ENCODE peak calls at places on chromosome 2, in eight cellular contexts. One of them, this sample, is unnamed.

GRCh38 chr2:119584469-119584868 is 40.2 kb downstream of the CFAP221 start:
- DNase-seq in MCF 10A: no peak
- DNase-seq in mucosa of descending colon: no peak
- DNase-seq in H9: no peak
- DNase-seq in omental fat pad: no peak
- DNase-seq in heart left ventricle: no peak
- DNase-seq in GM13977: no peak
- DNase-seq in cardiac muscle cell: no peak
- DNase-seq in this sample: no peak

GRCh38 chr2:609520-610280 is 67.5 kb downstream of the TMEM18 start:
- DNase-seq in MCF 10A: no peak
- DNase-seq in mucosa of descending colon: no peak
- DNase-seq in H9: peak; percentile 9
- DNase-seq in omental fat pad: no peak
- DNase-seq in heart left ventricle: no peak
- DNase-seq in GM13977: no peak
- DNase-seq in cardiac muscle cell: no peak
- DNase-seq in this sample: no peak

GRCh38 chr2:144801766-144802165 is 281.8 kb upstream of the ZEB2 start:
- DNase-seq in MCF 10A: peak; percentile 50
- DNase-seq in mucosa of descending colon: no peak
- DNase-seq in H9: no peak
- DNase-seq in omental fat pad: no peak
- DNase-seq in heart left ventricle: no peak
- DNase-seq in GM13977: no peak
- DNase-seq in cardiac muscle cell: peak; percentile 66
- DNase-seq in this sample: peak; percentile 29

GRCh38 chr2:174263989-174264388 is 15.7 kb upstream of the OLA1 start:
- DNase-seq in MCF 10A: peak; percentile 96
- DNase-seq in mucosa of descending colon: no peak
- DNase-seq in H9: no peak
- DNase-seq in omental fat pad: no peak
- DNase-seq in heart left ventricle: no peak
- DNase-seq in GM13977: no peak
- DNase-seq in cardiac muscle cell: peak; percentile 73
- DNase-seq in this sample: peak; percentile 86

GRCh38 chr2:133532919-133533318 is 35.3 kb downstream of the NCKAP5 start:
- DNase-seq in MCF 10A: peak; percentile 14
- DNase-seq in mucosa of descending colon: no peak
- DNase-seq in H9: no peak
- DNase-seq in omental fat pad: no peak
- DNase-seq in heart left ventricle: no peak
- DNase-seq in GM13977: no peak
- DNase-seq in cardiac muscle cell: peak; percentile 6
- DNase-seq in this sample: peak; percentile 80

GRCh38 chr2:112876257-112876970 is 34.6 kb upstream of the IL37 start:
- DNase-seq in MCF 10A: peak; percentile 54
- DNase-seq in mucosa of descending colon: no peak
- DNase-seq in H9: no peak
- DNase-seq in omental fat pad: no peak
- DNase-seq in heart left ventricle: no peak
- DNase-seq in GM13977: no peak
- DNase-seq in cardiac muscle cell: no peak
- DNase-seq in this sample: no peak

GRCh38 chr2:85886585-85886984 is 2.2 kb downstream of the ST3GAL5 start:
- DNase-seq in MCF 10A: peak; percentile 76
- DNase-seq in mucosa of descending colon: peak; percentile 37
- DNase-seq in H9: no peak
- DNase-seq in omental fat pad: no peak
- DNase-seq in heart left ventricle: no peak
- DNase-seq in GM13977: no peak
- DNase-seq in cardiac muscle cell: peak; percentile 86
- DNase-seq in this sample: peak; percentile 77

GRCh38 chr2:63000801-63001200 is 49.8 kb upstream of the OTX1 start:
- DNase-seq in MCF 10A: peak; percentile 46
- DNase-seq in mucosa of descending colon: peak; percentile 6
- DNase-seq in H9: no peak
- DNase-seq in omental fat pad: no peak
- DNase-seq in heart left ventricle: no peak
- DNase-seq in GM13977: no peak
- DNase-seq in cardiac muscle cell: peak; percentile 63
- DNase-seq in this sample: no peak

GRCh38 chr2:194700726-194701125 is 956.3 kb upstream of the SLC39A10 start:
- DNase-seq in MCF 10A: no peak
- DNase-seq in mucosa of descending colon: no peak
- DNase-seq in H9: no peak
- DNase-seq in omental fat pad: no peak
- DNase-seq in heart left ventricle: no peak
- DNase-seq in GM13977: no peak
- DNase-seq in cardiac muscle cell: no peak
- DNase-seq in this sample: no peak

GRCh38 chr2:127590386-127591190 is 55.1 kb downstream of the MYO7B start:
- DNase-seq in MCF 10A: no peak
- DNase-seq in mucosa of descending colon: no peak
- DNase-seq in H9: no peak
- DNase-seq in omental fat pad: no peak
- DNase-seq in heart left ventricle: peak; percentile 6
- DNase-seq in GM13977: no peak
- DNase-seq in cardiac muscle cell: no peak
- DNase-seq in this sample: no peak

DNA sequence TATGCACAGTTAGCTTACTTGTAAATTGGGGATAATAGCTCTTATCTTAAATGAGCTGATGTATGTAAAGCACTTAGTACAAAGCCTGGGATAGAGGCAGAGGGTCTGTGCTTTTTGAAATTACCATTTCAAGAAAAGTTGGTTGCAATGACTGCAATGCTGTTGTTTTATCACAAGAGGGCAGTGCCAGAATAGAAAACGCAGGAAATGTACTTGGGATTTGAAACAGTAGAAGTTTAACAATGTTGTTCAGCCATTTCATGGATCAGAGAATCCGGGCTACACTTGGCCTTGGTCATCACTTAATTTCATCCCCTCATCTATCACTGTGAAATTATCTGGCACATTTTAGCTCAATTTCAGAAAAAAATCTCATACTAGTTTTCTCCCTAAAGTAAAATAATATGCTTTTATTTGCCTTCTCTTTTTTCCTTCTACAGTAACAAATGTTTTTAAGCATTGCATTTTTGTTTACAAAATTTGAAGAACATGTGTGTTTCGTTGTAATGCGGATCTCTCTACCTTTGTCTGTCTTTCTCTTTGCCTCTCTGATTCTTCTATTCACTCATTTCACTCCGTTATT is 70.9 kb downstream of the RAPGEF4 start:
- DNase-seq in MCF 10A: peak; percentile 56
- DNase-seq in mucosa of descending colon: peak; percentile 14
- DNase-seq in H9: no peak
- DNase-seq in omental fat pad: no peak
- DNase-seq in heart left ventricle: no peak
- DNase-seq in GM13977: peak; percentile 36
- DNase-seq in cardiac muscle cell: peak; percentile 76
- DNase-seq in this sample: peak; percentile 48
- TF ChIP-seq CTCF in MCF 10A: peak; percentile 81
- TF ChIP-seq CTCF in mucosa of descending colon: peak; percentile 51
- TF ChIP-seq CTCF in H9: peak; percentile 90
- TF ChIP-seq CTCF in omental fat pad: peak; percentile 88
- TF ChIP-seq CTCF in heart left ventricle: peak; percentile 83
- TF ChIP-seq CTCF in GM13977: peak; percentile 77
- TF ChIP-seq CTCF in cardiac muscle cell: peak; percentile 86
- TF ChIP-seq CTCF in this sample: peak; percentile 91

DNA sequence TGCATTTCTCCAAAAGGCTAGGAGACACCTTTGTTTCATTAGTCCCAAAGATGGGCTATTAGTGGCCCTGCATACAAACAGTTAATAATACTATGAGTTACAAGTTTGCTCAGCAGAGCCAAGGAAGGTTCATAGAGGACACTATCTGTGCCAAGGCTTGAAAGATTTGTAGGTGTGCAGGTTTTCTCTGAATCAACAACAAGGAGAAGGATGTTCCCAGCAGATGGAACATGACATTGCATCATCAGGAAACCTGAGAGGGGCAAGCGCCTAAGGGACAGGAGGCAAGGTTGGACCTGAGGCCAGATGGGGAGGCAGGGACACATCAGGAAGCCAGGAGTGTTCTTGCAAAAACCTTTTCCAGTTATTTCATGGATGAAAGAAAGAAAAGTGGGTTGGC is 35.4 kb upstream of the STK17B start:
- DNase-seq in MCF 10A: peak; percentile 91
- DNase-seq in mucosa of descending colon: no peak
- DNase-seq in H9: no peak
- DNase-seq in omental fat pad: no peak
- DNase-seq in heart left ventricle: no peak
- DNase-seq in GM13977: no peak
- DNase-seq in cardiac muscle cell: no peak
- DNase-seq in this sample: no peak
- TF ChIP-seq CTCF in MCF 10A: no peak
- TF ChIP-seq CTCF in mucosa of descending colon: no peak
- TF ChIP-seq CTCF in H9: no peak
- TF ChIP-seq CTCF in omental fat pad: no peak
- TF ChIP-seq CTCF in heart left ventricle: no peak
- TF ChIP-seq CTCF in GM13977: no peak
- TF ChIP-seq CTCF in cardiac muscle cell: no peak
- TF ChIP-seq CTCF in this sample: no peak

DNA sequence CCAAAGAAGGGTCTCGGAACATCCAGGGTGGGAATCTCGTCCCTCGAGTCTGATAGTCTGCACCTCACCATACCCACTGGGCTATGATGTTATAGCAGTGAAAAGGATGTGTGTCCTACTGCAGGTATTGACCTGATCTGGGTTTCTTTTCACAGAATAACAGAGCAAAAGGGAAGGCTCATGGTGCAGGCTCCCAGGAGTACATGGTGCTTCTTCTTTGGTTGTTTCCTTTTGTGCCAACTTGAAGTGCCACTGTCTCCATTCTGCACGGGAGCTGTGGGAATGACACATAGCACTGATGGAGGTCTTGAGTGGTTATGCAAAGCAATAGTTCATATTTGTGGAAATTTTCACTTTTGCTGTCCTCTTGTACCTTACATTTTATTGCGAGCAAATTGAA is 72.2 kb upstream of the EML6 start:
- DNase-seq in MCF 10A: no peak
- DNase-seq in mucosa of descending colon: no peak
- DNase-seq in H9: no peak
- DNase-seq in omental fat pad: no peak
- DNase-seq in heart left ventricle: no peak
- DNase-seq in GM13977: no peak
- DNase-seq in cardiac muscle cell: no peak
- DNase-seq in this sample: no peak
- TF ChIP-seq CTCF in MCF 10A: no peak
- TF ChIP-seq CTCF in mucosa of descending colon: no peak
- TF ChIP-seq CTCF in H9: no peak
- TF ChIP-seq CTCF in omental fat pad: no peak
- TF ChIP-seq CTCF in heart left ventricle: no peak
- TF ChIP-seq CTCF in GM13977: no peak
- TF ChIP-seq CTCF in cardiac muscle cell: no peak
- TF ChIP-seq CTCF in this sample: no peak

DNA sequence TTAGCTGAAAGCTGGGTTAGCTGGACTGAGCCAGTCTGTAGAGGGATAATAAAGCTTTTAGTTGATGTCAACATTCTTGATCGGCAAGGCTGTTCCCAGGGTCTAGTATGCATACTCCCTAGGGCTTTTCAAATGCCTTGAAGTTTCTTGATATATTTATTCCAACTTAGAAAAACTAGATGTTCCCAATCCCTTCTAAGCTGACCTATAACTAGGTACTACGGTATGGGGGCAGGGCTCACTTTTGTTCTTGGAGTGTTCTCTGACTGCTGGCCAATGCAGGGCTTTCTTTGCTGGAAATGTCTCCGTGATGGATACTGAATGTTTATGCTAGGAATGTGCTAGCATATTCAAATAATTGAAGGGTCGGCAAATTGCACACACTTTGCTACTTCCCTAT is 258.6 kb upstream of the TANK start:
- DNase-seq in MCF 10A: no peak
- DNase-seq in mucosa of descending colon: no peak
- DNase-seq in H9: no peak
- DNase-seq in omental fat pad: no peak
- DNase-seq in heart left ventricle: peak; percentile 33
- DNase-seq in GM13977: no peak
- DNase-seq in cardiac muscle cell: peak; percentile 63
- DNase-seq in this sample: no peak
- TF ChIP-seq CTCF in MCF 10A: no peak
- TF ChIP-seq CTCF in mucosa of descending colon: no peak
- TF ChIP-seq CTCF in H9: no peak
- TF ChIP-seq CTCF in omental fat pad: no peak
- TF ChIP-seq CTCF in heart left ventricle: no peak
- TF ChIP-seq CTCF in GM13977: no peak
- TF ChIP-seq CTCF in cardiac muscle cell: no peak
- TF ChIP-seq CTCF in this sample: no peak

DNA sequence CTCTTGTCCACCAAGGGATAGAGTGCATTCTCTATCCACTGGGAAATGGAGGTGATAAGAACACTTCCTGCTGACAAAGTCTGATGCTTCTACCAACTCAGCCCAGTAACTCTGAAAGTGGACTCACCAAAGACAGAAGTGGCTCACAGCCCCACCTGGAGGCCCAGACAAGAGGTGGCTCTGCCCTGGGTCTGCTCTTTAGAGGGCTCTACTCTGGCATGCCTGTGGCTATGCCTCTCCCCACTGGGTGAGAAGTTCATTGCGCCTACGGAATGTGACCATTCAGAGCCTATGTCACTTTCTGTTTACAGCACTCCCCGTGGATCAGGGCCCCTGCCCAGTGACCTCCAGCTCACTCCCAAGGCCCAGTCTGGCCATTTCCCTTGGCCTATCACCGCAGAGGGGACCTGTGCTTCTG is 13.5 kb upstream of the XDH start:
- DNase-seq in MCF 10A: peak; percentile 73
- DNase-seq in mucosa of descending colon: peak; percentile 16
- DNase-seq in H9: peak; percentile 66
- DNase-seq in omental fat pad: no peak
- DNase-seq in heart left ventricle: no peak
- DNase-seq in GM13977: no peak
- DNase-seq in cardiac muscle cell: no peak
- DNase-seq in this sample: no peak
- TF ChIP-seq CTCF in MCF 10A: no peak
- TF ChIP-seq CTCF in mucosa of descending colon: no peak
- TF ChIP-seq CTCF in H9: peak; percentile 57
- TF ChIP-seq CTCF in omental fat pad: no peak
- TF ChIP-seq CTCF in heart left ventricle: no peak
- TF ChIP-seq CTCF in GM13977: peak; percentile 5
- TF ChIP-seq CTCF in cardiac muscle cell: peak; percentile 30
- TF ChIP-seq CTCF in this sample: no peak

GRCh38 chr2:149261672-149262071 is 68.7 kb upstream of the LYPD6 start:
- DNase-seq in MCF 10A: no peak
- DNase-seq in mucosa of descending colon: no peak
- DNase-seq in H9: no peak
- DNase-seq in omental fat pad: no peak
- DNase-seq in heart left ventricle: no peak
- DNase-seq in GM13977: no peak
- DNase-seq in cardiac muscle cell: no peak
- DNase-seq in this sample: no peak

GRCh38 chr2:149259136-149259535 is 71.3 kb upstream of the LYPD6 start:
- DNase-seq in MCF 10A: no peak
- DNase-seq in mucosa of descending colon: no peak
- DNase-seq in H9: no peak
- DNase-seq in omental fat pad: no peak
- DNase-seq in heart left ventricle: no peak
- DNase-seq in GM13977: no peak
- DNase-seq in cardiac muscle cell: no peak
- DNase-seq in this sample: no peak

DNA sequence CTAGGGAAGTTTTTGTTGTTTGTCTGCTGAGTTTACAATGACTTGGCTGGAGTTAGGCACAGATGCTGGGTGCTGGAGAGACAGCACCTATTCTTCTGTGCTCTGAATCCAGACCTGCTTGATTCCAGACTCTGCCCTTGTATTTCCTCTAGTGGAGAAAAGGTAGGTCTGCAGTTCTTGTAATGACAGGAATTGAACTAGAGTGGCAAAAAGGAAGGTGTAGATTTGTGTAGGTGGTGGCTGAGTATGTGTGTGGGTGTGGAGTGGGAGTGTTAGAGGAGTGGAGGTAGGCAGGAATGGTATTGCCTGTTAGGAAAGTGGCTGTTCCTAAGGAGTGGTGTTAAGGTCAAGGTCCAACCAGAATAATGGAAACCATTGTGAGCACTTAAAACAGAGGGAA is 71.9 kb upstream of the LYPD6 start:
- DNase-seq in MCF 10A: peak; percentile 1
- DNase-seq in mucosa of descending colon: no peak
- DNase-seq in H9: no peak
- DNase-seq in omental fat pad: no peak
- DNase-seq in heart left ventricle: no peak
- DNase-seq in GM13977: no peak
- DNase-seq in cardiac muscle cell: no peak
- DNase-seq in this sample: no peak
- TF ChIP-seq CTCF in MCF 10A: no peak
- TF ChIP-seq CTCF in mucosa of descending colon: no peak
- TF ChIP-seq CTCF in H9: peak; percentile 53
- TF ChIP-seq CTCF in omental fat pad: no peak
- TF ChIP-seq CTCF in heart left ventricle: no peak
- TF ChIP-seq CTCF in GM13977: no peak
- TF ChIP-seq CTCF in cardiac muscle cell: no peak
- TF ChIP-seq CTCF in this sample: no peak

This sample was measured in RWPE1.